ENCODE peak calls at places on chromosomes 12 and 14, in nine cellular contexts. F is HuH-7; C is CD4-positive, alpha-beta T cell; S is Peyer's patch; M is HTR-8/SVneo; X is NCI-H1092 treated with DMSO at 0.1 percent for 48 hours; L is A172; K is tibial nerve; H is stimulated activated CD4-positive, alpha-beta T cell treated with anti-CD3 and anti-CD28 coated beads, Interleukin-2, amount 100 ng/mL, for 24 hours. A is an unnamed sample.

GRCh38 chr14:101502761-101503392 is 58.4 kb upstream of the DIO3 start:
- DNase-seq in C (no peak), X (no peak), S (peak), F (no peak), L (no peak), M (no peak), K (peak), H (no peak), A (peak)

GRCh38 chr12:6165418-6165817 is 34.8 kb upstream of the CD9 start:
- DNase-seq in M (no peak), K (no peak), H (no peak), L (no peak), C (no peak), S (no peak), F (no peak), X (no peak), A (no peak)

GRCh38 chr12:24864796-24865125 is 84.1 kb downstream of the BCAT1 start:
- DNase-seq in K (no peak), F (no peak), S (no peak), H (no peak), C (no peak), M (peak), L (peak), X (no peak), A (no peak)

GRCh38 chr12:94089891-94090290 is 58.5 kb upstream of the PLXNC1 start:
- DNase-seq in X (no peak), H (no peak), F (no peak), M (no peak), S (no peak), C (no peak), L (no peak), K (no peak), A (no peak)

GRCh38 chr14:77027538-77028383 is 747 bp downstream of the IRF2BPL start:
- DNase-seq in X (peak), L (peak), K (no peak), H (peak), S (peak), F (no peak), C (peak), M (peak), A (peak)

GRCh38 chr12:131088701-131089525 is 135.2 kb downstream of the ADGRD1 start:
- DNase-seq in L (no peak), F (no peak), X (no peak), H (no peak), K (peak), M (no peak), C (no peak), S (peak), A (no peak)

GRCh38 chr12:50647479-50647878 is 116.4 kb upstream of the ATF1 start:
- DNase-seq in X (no peak), K (no peak), S (no peak), C (no peak), F (no peak), H (no peak), M (no peak), L (no peak), A (no peak)

GRCh38 chr14:93114713-93115068 is 1.0 kb downstream of the ITPK1 start:
- DNase-seq in S (peak), H (peak), C (no peak), X (no peak), K (no peak), M (no peak), L (no peak), F (no peak), A (no peak)

GRCh38 chr12:108442910-108443309 is 72.2 kb upstream of the FICD start:
- DNase-seq in L (no peak), F (no peak), K (no peak), S (no peak), C (no peak), M (no peak), H (no peak), X (no peak), A (no peak)

GRCh38 chr12:10366875-10367274 is 23.0 kb downstream of the KLRK1 start:
- DNase-seq in C (no peak), S (no peak), X (peak), M (no peak), H (no peak), F (no peak), K (no peak), L (no peak), A (no peak)

GRCh38 chr14:61578745-61579144 is 116.6 kb upstream of the HIF1A start:
- DNase-seq in K (no peak), F (no peak), L (no peak), S (no peak), H (no peak), X (no peak), M (no peak), C (no peak), A (no peak)

GRCh38 chr12:67804168-67804567 is 155.6 kb downstream of the DYRK2 start:
- DNase-seq in M (no peak), L (peak), F (no peak), X (no peak), S (no peak), H (peak), K (no peak), C (peak), A (no peak)

GRCh38 chr14:105149146-105149781 is 19.3 kb downstream of the JAG2 start:
- DNase-seq in H (no peak), L (no peak), K (no peak), X (no peak), M (no peak), S (no peak), F (no peak), C (no peak), A (no peak)

GRCh38 chr12:132657004-132657727 is 30.0 kb downstream of the POLE start:
- DNase-seq in M (no peak), K (no peak), L (no peak), C (no peak), S (no peak), X (no peak), H (no peak), F (no peak), A (no peak)

GRCh38 chr14:74562515-74563232 is 49.4 kb downstream of the LTBP2 start:
- DNase-seq in M (peak), K (no peak), X (no peak), C (no peak), L (no peak), F (peak), H (no peak), S (no peak), A (no peak)

GRCh38 chr14:20477211-20477876 is 8.1 kb downstream of the PNP start:
- DNase-seq in S (no peak), K (no peak), L (peak), C (peak), M (no peak), H (no peak), X (peak), F (no peak), A (peak)

GRCh38 chr12:132764231-132764630 is 2.6 kb upstream of the ANKLE2 start:
- DNase-seq in L (no peak), F (no peak), K (no peak), C (no peak), X (no peak), S (no peak), M (no peak), H (no peak), A (no peak)

GRCh38 chr12:14716848-14717444 is 20.5 kb upstream of the GUCY2C start:
- DNase-seq in S (peak), M (no peak), L (peak), K (no peak), X (no peak), H (peak), F (peak), C (peak), A (peak)

GRCh38 chr12:67704071-67704470 is 55.5 kb downstream of the DYRK2 start:
- DNase-seq in C (no peak), K (no peak), H (no peak), F (no peak), X (no peak), S (no peak), L (no peak), M (no peak), A (no peak)

GRCh38 chr14:74019743-74020142 is 594 bp downstream of the BBOF1 start:
- DNase-seq in H (no peak), M (peak), K (no peak), C (no peak), S (no peak), L (peak), X (no peak), F (no peak), A (no peak)

GRCh38 chr12:51087818-51088217 is 4.4 kb upstream of the CSRNP2 start:
- DNase-seq in K (no peak), X (no peak), L (no peak), H (peak), S (no peak), M (no peak), C (no peak), F (no peak), A (no peak)

GRCh38 chr12:20099395-20099976 is 268.9 kb upstream of the PDE3A start:
- DNase-seq in K (no peak), S (no peak), X (no peak), F (no peak), C (no peak), L (no peak), M (no peak), H (no peak), A (no peak)

A was measured in activated T-cell treated with anti-CD3 and anti-CD28 coated beads, Interleukin-2, amount 50 U/mL, for 1 hour.